ENCODE peak calls at places on chromosomes 12 and 14, in six cellular contexts. One of them, this sample, is unnamed.

GRCh38 chr12:97681612-97682504 is 219.3 kb downstream of the RMST start:
- DNase-seq in occipital lobe: no peak
- DNase-seq in GM04503: no peak
- DNase-seq in stimulated activated naive B cell treated with anti-CD40 and anti-IgM and Interleukin-4, amounts not matched to agents 10 μg/mL and 1 μg/mL and 100 μg/mL, for 72 hours: no peak
- DNase-seq in A549: no peak
- DNase-seq in NCI-H446 treated with DMSO at 0.1 percent for 48 hours: no peak
- DNase-seq in this sample: peak

GRCh38 chr14:63459738-63460137 is 83.4 kb downstream of the PPP2R5E start:
- DNase-seq in occipital lobe: no peak
- DNase-seq in GM04503: no peak
- DNase-seq in stimulated activated naive B cell treated with anti-CD40 and anti-IgM and Interleukin-4, amounts not matched to agents 10 μg/mL and 1 μg/mL and 100 μg/mL, for 72 hours: no peak
- DNase-seq in A549: no peak
- DNase-seq in NCI-H446 treated with DMSO at 0.1 percent for 48 hours: no peak
- DNase-seq in this sample: no peak

GRCh38 chr12:6115389-6115788 is 9.1 kb downstream of the VWF start:
- DNase-seq in occipital lobe: no peak
- DNase-seq in GM04503: no peak
- DNase-seq in stimulated activated naive B cell treated with anti-CD40 and anti-IgM and Interleukin-4, amounts not matched to agents 10 μg/mL and 1 μg/mL and 100 μg/mL, for 72 hours: no peak
- DNase-seq in A549: no peak
- DNase-seq in NCI-H446 treated with DMSO at 0.1 percent for 48 hours: no peak
- DNase-seq in this sample: no peak

GRCh38 chr12:124224535-124225110 is 70.3 kb upstream of the RFLNA start:
- DNase-seq in occipital lobe: no peak
- DNase-seq in GM04503: no peak
- DNase-seq in stimulated activated naive B cell treated with anti-CD40 and anti-IgM and Interleukin-4, amounts not matched to agents 10 μg/mL and 1 μg/mL and 100 μg/mL, for 72 hours: no peak
- DNase-seq in A549: no peak
- DNase-seq in NCI-H446 treated with DMSO at 0.1 percent for 48 hours: no peak
- DNase-seq in this sample: no peak

GRCh38 chr14:26132061-26132460 is 465.8 kb downstream of the NOVA1 start:
- DNase-seq in occipital lobe: no peak
- DNase-seq in GM04503: no peak
- DNase-seq in stimulated activated naive B cell treated with anti-CD40 and anti-IgM and Interleukin-4, amounts not matched to agents 10 μg/mL and 1 μg/mL and 100 μg/mL, for 72 hours: no peak
- DNase-seq in A549: no peak
- DNase-seq in NCI-H446 treated with DMSO at 0.1 percent for 48 hours: no peak
- DNase-seq in this sample: no peak

GRCh38 chr14:100737526-100737925 is 10.8 kb downstream of the DLK1 start:
- DNase-seq in occipital lobe: no peak
- DNase-seq in GM04503: no peak
- DNase-seq in stimulated activated naive B cell treated with anti-CD40 and anti-IgM and Interleukin-4, amounts not matched to agents 10 μg/mL and 1 μg/mL and 100 μg/mL, for 72 hours: no peak
- DNase-seq in A549: no peak
- DNase-seq in NCI-H446 treated with DMSO at 0.1 percent for 48 hours: no peak
- DNase-seq in this sample: no peak

GRCh38 chr12:119949145-119949544 is 39.9 kb upstream of the BICDL1 start:
- DNase-seq in occipital lobe: no peak
- DNase-seq in GM04503: no peak
- DNase-seq in stimulated activated naive B cell treated with anti-CD40 and anti-IgM and Interleukin-4, amounts not matched to agents 10 μg/mL and 1 μg/mL and 100 μg/mL, for 72 hours: no peak
- DNase-seq in A549: no peak
- DNase-seq in NCI-H446 treated with DMSO at 0.1 percent for 48 hours: no peak
- DNase-seq in this sample: no peak

GRCh38 chr14:104424406-104425072 is 155.0 kb upstream of the C14orf180 start:
- DNase-seq in occipital lobe: peak
- DNase-seq in GM04503: no peak
- DNase-seq in stimulated activated naive B cell treated with anti-CD40 and anti-IgM and Interleukin-4, amounts not matched to agents 10 μg/mL and 1 μg/mL and 100 μg/mL, for 72 hours: no peak
- DNase-seq in A549: no peak
- DNase-seq in NCI-H446 treated with DMSO at 0.1 percent for 48 hours: peak
- DNase-seq in this sample: no peak

GRCh38 chr12:89346741-89347324 is 5.5 kb downstream of the DUSP6 start:
- DNase-seq in occipital lobe: no peak
- DNase-seq in GM04503: no peak
- DNase-seq in stimulated activated naive B cell treated with anti-CD40 and anti-IgM and Interleukin-4, amounts not matched to agents 10 μg/mL and 1 μg/mL and 100 μg/mL, for 72 hours: no peak
- DNase-seq in A549: no peak
- DNase-seq in NCI-H446 treated with DMSO at 0.1 percent for 48 hours: no peak
- DNase-seq in this sample: peak

GRCh38 chr12:3110579-3110978 is 33.4 kb downstream of the TSPAN9 start:
- DNase-seq in occipital lobe: no peak
- DNase-seq in GM04503: no peak
- DNase-seq in stimulated activated naive B cell treated with anti-CD40 and anti-IgM and Interleukin-4, amounts not matched to agents 10 μg/mL and 1 μg/mL and 100 μg/mL, for 72 hours: no peak
- DNase-seq in A549: no peak
- DNase-seq in NCI-H446 treated with DMSO at 0.1 percent for 48 hours: no peak
- DNase-seq in this sample: no peak

GRCh38 chr12:127507336-127507735 is 759.6 kb upstream of the TMEM132C start:
- DNase-seq in occipital lobe: no peak
- DNase-seq in GM04503: no peak
- DNase-seq in stimulated activated naive B cell treated with anti-CD40 and anti-IgM and Interleukin-4, amounts not matched to agents 10 μg/mL and 1 μg/mL and 100 μg/mL, for 72 hours: no peak
- DNase-seq in A549: no peak
- DNase-seq in NCI-H446 treated with DMSO at 0.1 percent for 48 hours: no peak
- DNase-seq in this sample: no peak

GRCh38 chr14:95961481-95961880 is 77.7 kb upstream of the C14orf132 start:
- DNase-seq in occipital lobe: no peak
- DNase-seq in GM04503: no peak
- DNase-seq in stimulated activated naive B cell treated with anti-CD40 and anti-IgM and Interleukin-4, amounts not matched to agents 10 μg/mL and 1 μg/mL and 100 μg/mL, for 72 hours: no peak
- DNase-seq in A549: no peak
- DNase-seq in NCI-H446 treated with DMSO at 0.1 percent for 48 hours: no peak
- DNase-seq in this sample: no peak

GRCh38 chr14:22848391-22849164 is 12.2 kb downstream of the MMP14 start:
- DNase-seq in occipital lobe: no peak
- DNase-seq in GM04503: no peak
- DNase-seq in stimulated activated naive B cell treated with anti-CD40 and anti-IgM and Interleukin-4, amounts not matched to agents 10 μg/mL and 1 μg/mL and 100 μg/mL, for 72 hours: no peak
- DNase-seq in A549: no peak
- DNase-seq in NCI-H446 treated with DMSO at 0.1 percent for 48 hours: peak
- DNase-seq in this sample: no peak

GRCh38 chr12:47813491-47814196 is 6.1 kb downstream of the HDAC7 start:
- DNase-seq in occipital lobe: no peak
- DNase-seq in GM04503: no peak
- DNase-seq in stimulated activated naive B cell treated with anti-CD40 and anti-IgM and Interleukin-4, amounts not matched to agents 10 μg/mL and 1 μg/mL and 100 μg/mL, for 72 hours: peak
- DNase-seq in A549: no peak
- DNase-seq in NCI-H446 treated with DMSO at 0.1 percent for 48 hours: no peak
- DNase-seq in this sample: no peak

This sample was measured in GM06990.